ENCODE peak calls at places on chromosomes 3 and 15, in five cellular contexts. One of them, this sample, is unnamed.

GRCh38 chr15:41517895-41518449 is 4.3 kb upstream of the LTK start:
- DNase-seq in upper lobe of left lung: no peak
- DNase-seq in spleen: no peak
- DNase-seq in GM12878: no peak
- DNase-seq in SK-N-SH: no peak
- DNase-seq in this sample: no peak

GRCh38 chr3:57596495-57597239 is 477 bp downstream of the ARF4 start:
- DNase-seq in upper lobe of left lung: peak; percentile 93
- DNase-seq in spleen: peak; percentile 92
- DNase-seq in GM12878: peak; percentile 9
- DNase-seq in SK-N-SH: peak; percentile 64
- DNase-seq in this sample: peak; percentile 24

GRCh38 chr3:159762981-159763465 is 225.6 kb upstream of the IL12A start:
- DNase-seq in upper lobe of left lung: peak; percentile 88
- DNase-seq in spleen: peak; percentile 82
- DNase-seq in GM12878: no peak
- DNase-seq in SK-N-SH: peak; percentile 52
- DNase-seq in this sample: peak; percentile 17

GRCh38 chr3:166472015-166472414 is 634.8 kb upstream of the BCHE start:
- DNase-seq in upper lobe of left lung: no peak
- DNase-seq in spleen: no peak
- DNase-seq in GM12878: no peak
- DNase-seq in SK-N-SH: no peak
- DNase-seq in this sample: no peak

GRCh38 chr3:168165390-168166269 is 69.9 kb upstream of the GOLIM4 start:
- DNase-seq in upper lobe of left lung: no peak
- DNase-seq in spleen: no peak
- DNase-seq in GM12878: peak; percentile 47
- DNase-seq in SK-N-SH: peak; percentile 64
- DNase-seq in this sample: peak; percentile 10

GRCh38 chr3:48564022-48564421 is 441 bp upstream of the UCN2 start:
- DNase-seq in upper lobe of left lung: peak; percentile 46
- DNase-seq in spleen: no peak
- DNase-seq in GM12878: no peak
- DNase-seq in SK-N-SH: no peak
- DNase-seq in this sample: no peak

GRCh38 chr3:105746226-105746996 is 122.4 kb downstream of the CBLB start:
- DNase-seq in upper lobe of left lung: no peak
- DNase-seq in spleen: no peak
- DNase-seq in GM12878: no peak
- DNase-seq in SK-N-SH: no peak
- DNase-seq in this sample: no peak

GRCh38 chr3:32438596-32439344 is 47.1 kb downstream of the CMTM7 start:
- DNase-seq in upper lobe of left lung: no peak
- DNase-seq in spleen: no peak
- DNase-seq in GM12878: peak; percentile 92
- DNase-seq in SK-N-SH: no peak
- DNase-seq in this sample: no peak

GRCh38 chr3:42020681-42021307 is 58.9 kb upstream of the ULK4 start:
- DNase-seq in upper lobe of left lung: no peak
- DNase-seq in spleen: no peak
- DNase-seq in GM12878: no peak
- DNase-seq in SK-N-SH: no peak
- DNase-seq in this sample: no peak

GRCh38 chr3:172104471-172105072 is 65.2 kb downstream of the FNDC3B start:
- DNase-seq in upper lobe of left lung: no peak
- DNase-seq in spleen: no peak
- DNase-seq in GM12878: no peak
- DNase-seq in SK-N-SH: peak; percentile 12
- DNase-seq in this sample: no peak

GRCh38 chr3:30511524-30512278 is 94.7 kb upstream of the TGFBR2 start:
- DNase-seq in upper lobe of left lung: no peak
- DNase-seq in spleen: no peak
- DNase-seq in GM12878: no peak
- DNase-seq in SK-N-SH: no peak
- DNase-seq in this sample: no peak

GRCh38 chr3:37816271-37816670 is 45.4 kb upstream of the CTDSPL start:
- DNase-seq in upper lobe of left lung: no peak
- DNase-seq in spleen: no peak
- DNase-seq in GM12878: no peak
- DNase-seq in SK-N-SH: no peak
- DNase-seq in this sample: no peak

GRCh38 chr3:13896473-13897154 is 16.7 kb upstream of the WNT7A start:
- DNase-seq in upper lobe of left lung: no peak
- DNase-seq in spleen: peak; percentile 69
- DNase-seq in GM12878: peak; percentile 16
- DNase-seq in SK-N-SH: peak; percentile 70
- DNase-seq in this sample: no peak

GRCh38 chr3:47611577-47611976 is 32.9 kb upstream of the CSPG5 start:
- DNase-seq in upper lobe of left lung: no peak
- DNase-seq in spleen: no peak
- DNase-seq in GM12878: no peak
- DNase-seq in SK-N-SH: no peak
- DNase-seq in this sample: no peak

GRCh38 chr3:73765878-73766564 is 141.3 kb upstream of the PDZRN3 start:
- DNase-seq in upper lobe of left lung: no peak
- DNase-seq in spleen: no peak
- DNase-seq in GM12878: no peak
- DNase-seq in SK-N-SH: no peak
- DNase-seq in this sample: no peak

GRCh38 chr3:38588276-38588971 is 61.1 kb downstream of the SCN5A start:
- DNase-seq in upper lobe of left lung: peak; percentile 41
- DNase-seq in spleen: peak; percentile 67
- DNase-seq in GM12878: no peak
- DNase-seq in SK-N-SH: no peak
- DNase-seq in this sample: no peak

GRCh38 chr3:151750181-151750580 is 16.5 kb downstream of the AADACL2 start:
- DNase-seq in upper lobe of left lung: no peak
- DNase-seq in spleen: no peak
- DNase-seq in GM12878: no peak
- DNase-seq in SK-N-SH: no peak
- DNase-seq in this sample: no peak

GRCh38 chr3:161266731-161267150 is 45.6 kb downstream of the NMD3 start:
- DNase-seq in upper lobe of left lung: no peak
- DNase-seq in spleen: no peak
- DNase-seq in GM12878: no peak
- DNase-seq in SK-N-SH: no peak
- DNase-seq in this sample: no peak

GRCh38 chr3:129023909-129024308 is 22.8 kb downstream of the EFCC1 start:
- DNase-seq in upper lobe of left lung: no peak
- DNase-seq in spleen: no peak
- DNase-seq in GM12878: no peak
- DNase-seq in SK-N-SH: no peak
- DNase-seq in this sample: no peak

DNA sequence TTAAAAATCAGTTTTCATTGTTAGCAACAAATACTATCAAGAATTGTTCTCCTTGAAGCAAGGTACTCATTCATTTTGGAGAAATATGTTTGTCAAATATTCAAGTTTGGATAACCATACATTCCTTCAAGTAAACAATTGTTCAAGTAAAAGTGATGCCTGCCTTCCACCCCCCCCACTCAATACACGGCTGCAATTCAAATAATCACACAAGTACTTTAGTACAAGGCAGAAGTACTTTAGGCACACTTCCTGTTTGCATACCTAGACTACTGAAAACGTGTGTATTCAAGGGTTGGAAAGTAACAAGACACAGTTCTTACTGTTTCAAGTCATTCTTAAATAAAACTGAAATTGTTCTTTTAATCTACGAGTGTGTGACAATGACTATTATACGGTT is 45.4 kb downstream of the TJP1 start:
- DNase-seq in upper lobe of left lung: no peak
- DNase-seq in spleen: no peak
- DNase-seq in GM12878: no peak
- DNase-seq in SK-N-SH: no peak
- DNase-seq in this sample: no peak
- TF ChIP-seq POLR2AphosphoS5 in upper lobe of left lung: no peak
- TF ChIP-seq POLR2AphosphoS5 in spleen: no peak
- TF ChIP-seq POLR2AphosphoS5 in GM12878: no peak
- TF ChIP-seq POLR2AphosphoS5 in SK-N-SH: no peak
- TF ChIP-seq POLR2AphosphoS5 in this sample: no peak

GRCh38 chr3:33440328-33440577 is at the start of gene UBP1:
- DNase-seq in upper lobe of left lung: peak; percentile 100
- DNase-seq in spleen: peak; percentile 100
- DNase-seq in GM12878: no peak
- DNase-seq in SK-N-SH: peak; percentile 96
- DNase-seq in this sample: peak; percentile 81
- TF ChIP-seq POLR2AphosphoS5 in upper lobe of left lung: peak; percentile 43
- TF ChIP-seq POLR2AphosphoS5 in spleen: peak; percentile 94
- TF ChIP-seq POLR2AphosphoS5 in GM12878: no peak
- TF ChIP-seq POLR2AphosphoS5 in SK-N-SH: peak; percentile 78
- TF ChIP-seq POLR2AphosphoS5 in this sample: no peak

DNA sequence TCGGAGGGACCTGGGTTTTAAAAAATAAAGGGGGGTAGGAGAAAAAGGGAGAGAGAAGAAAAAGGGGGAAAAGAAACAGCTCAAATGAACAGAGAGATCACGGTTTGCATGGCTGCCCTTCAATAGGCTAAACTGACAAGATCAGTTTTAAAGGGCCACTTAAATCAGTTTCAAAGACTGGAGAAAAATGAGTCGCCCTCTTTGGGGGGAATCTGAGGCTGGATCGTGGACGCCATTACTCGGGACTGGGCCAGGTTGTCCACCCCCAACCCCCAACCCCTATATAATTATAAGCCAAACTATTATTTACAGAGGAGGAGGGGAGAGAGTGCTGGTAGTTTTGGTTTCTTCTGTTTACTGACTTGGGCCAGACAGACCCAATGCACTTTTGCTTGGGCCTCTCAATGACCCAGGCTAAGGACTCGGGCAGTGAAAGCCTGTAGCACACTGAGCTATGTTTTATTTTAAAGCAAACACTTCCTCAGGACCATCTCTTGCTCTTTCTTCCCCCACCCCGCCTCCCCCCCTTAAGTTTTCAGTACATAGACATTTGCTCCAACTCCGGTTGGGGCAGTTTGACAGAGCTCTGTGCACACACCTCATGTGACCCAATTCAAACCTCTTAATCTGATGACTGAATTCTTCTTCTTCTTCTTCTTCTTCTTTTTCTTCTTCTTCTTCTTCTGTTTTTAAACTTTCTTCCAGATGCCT is 6.3 kb downstream of the NR2F2 start:
- DNase-seq in upper lobe of left lung: no peak
- DNase-seq in spleen: no peak
- DNase-seq in GM12878: no peak
- DNase-seq in SK-N-SH: no peak
- DNase-seq in this sample: no peak
- TF ChIP-seq POLR2AphosphoS5 in upper lobe of left lung: no peak
- TF ChIP-seq POLR2AphosphoS5 in spleen: no peak
- TF ChIP-seq POLR2AphosphoS5 in GM12878: no peak
- TF ChIP-seq POLR2AphosphoS5 in SK-N-SH: no peak
- TF ChIP-seq POLR2AphosphoS5 in this sample: no peak

DNA sequence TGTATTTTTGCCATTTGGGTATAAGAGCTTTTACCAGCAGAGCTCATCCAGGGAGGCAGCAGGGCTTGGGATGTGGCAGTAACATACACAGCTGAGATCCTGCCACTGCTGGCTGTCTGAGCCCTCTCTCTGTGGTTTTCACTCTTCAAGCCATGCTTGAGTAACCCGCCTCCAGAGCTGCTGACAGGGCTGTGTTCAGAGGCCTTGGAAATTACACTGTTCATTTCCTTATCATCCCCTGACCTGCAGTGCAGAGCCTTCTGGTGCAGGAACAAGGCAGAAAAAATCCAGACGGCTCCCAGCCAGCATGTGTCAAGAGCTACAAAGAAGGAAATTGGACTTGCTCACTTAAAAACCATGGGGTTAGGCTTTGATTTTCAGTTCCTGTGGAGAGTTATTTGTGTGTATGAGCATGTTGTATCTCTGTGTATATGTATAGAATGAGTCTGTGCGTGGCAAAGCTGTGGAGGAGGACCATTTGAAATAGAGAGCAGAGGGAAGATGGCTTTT is 47.0 kb downstream of the ZNF609 start:
- DNase-seq in upper lobe of left lung: no peak
- DNase-seq in spleen: peak; percentile 78
- DNase-seq in GM12878: peak; percentile 48
- DNase-seq in SK-N-SH: peak; percentile 68
- DNase-seq in this sample: peak; percentile 33
- TF ChIP-seq POLR2AphosphoS5 in upper lobe of left lung: no peak
- TF ChIP-seq POLR2AphosphoS5 in spleen: no peak
- TF ChIP-seq POLR2AphosphoS5 in GM12878: no peak
- TF ChIP-seq POLR2AphosphoS5 in SK-N-SH: no peak
- TF ChIP-seq POLR2AphosphoS5 in this sample: no peak

DNA sequence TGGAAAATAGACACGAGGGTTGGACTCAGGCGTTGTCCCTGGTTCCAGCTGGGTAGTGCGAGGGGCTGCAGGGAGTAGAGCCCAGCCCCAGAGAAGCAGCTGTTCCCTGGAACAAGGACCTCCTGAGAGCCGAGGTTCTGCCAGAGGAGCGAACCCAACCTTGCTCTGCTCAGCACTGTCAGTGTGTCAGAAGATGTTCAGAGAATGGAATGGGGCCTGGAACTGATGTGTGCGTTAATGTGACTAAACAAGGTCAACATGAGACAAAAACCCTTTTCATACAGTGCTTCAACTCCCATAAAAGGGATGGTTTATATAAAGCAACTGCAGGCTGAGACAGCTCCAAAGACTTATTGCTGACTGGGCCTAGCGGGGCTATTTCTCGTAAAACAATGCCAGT is 35.5 kb upstream of the HACD2 start:
- DNase-seq in upper lobe of left lung: no peak
- DNase-seq in spleen: no peak
- DNase-seq in GM12878: no peak
- DNase-seq in SK-N-SH: no peak
- DNase-seq in this sample: no peak
- TF ChIP-seq POLR2AphosphoS5 in upper lobe of left lung: peak; percentile 26
- TF ChIP-seq POLR2AphosphoS5 in spleen: no peak
- TF ChIP-seq POLR2AphosphoS5 in GM12878: no peak
- TF ChIP-seq POLR2AphosphoS5 in SK-N-SH: no peak
- TF ChIP-seq POLR2AphosphoS5 in this sample: no peak

GRCh38 chr15:82046668-82047492 is 1.1 kb upstream of the MEX3B start:
- DNase-seq in upper lobe of left lung: peak; percentile 99
- DNase-seq in spleen: peak; percentile 94
- DNase-seq in GM12878: no peak
- DNase-seq in SK-N-SH: peak; percentile 97
- DNase-seq in this sample: peak; percentile 96
- TF ChIP-seq POLR2AphosphoS5 in upper lobe of left lung: no peak
- TF ChIP-seq POLR2AphosphoS5 in spleen: peak; percentile 72
- TF ChIP-seq POLR2AphosphoS5 in GM12878: no peak
- TF ChIP-seq POLR2AphosphoS5 in SK-N-SH: peak; percentile 35
- TF ChIP-seq POLR2AphosphoS5 in this sample: no peak